ENCODE peak calls at places on chromosome 6, in five cellular contexts. J, M, F, Q and L are unnamed samples. For H3K36me3, the result is how much of the 10 kb centered on the place peaks cover.

GRCh38 chr6:44742201-44742600 is 354.7 kb downstream of the CDC5L start:
- DNase-seq in J (no peak), M (no peak), F (no peak), Q (no peak), L (peak)

GRCh38 chr6:302760-303159 is 10.5 kb downstream of the DUSP22 start:
- DNase-seq in J (no peak), M (no peak), F (no peak), Q (no peak), L (no peak)

GRCh38 chr6:154480144-154480639 is 30.3 kb downstream of the CNKSR3 start:
- DNase-seq in J (no peak), M (no peak), F (no peak), Q (no peak), L (no peak)

GRCh38 chr6:41591122-41591521 is 44.9 kb downstream of the FOXP4 start:
- DNase-seq in J (no peak), M (no peak), F (no peak), Q (no peak), L (no peak)

GRCh38 chr6:24658573-24659511 is 7.9 kb downstream of the TDP2 start:
- DNase-seq in J (no peak), M (no peak), F (peak), Q (no peak), L (peak)

GRCh38 chr6:43376551-43376981 is 7.1 kb upstream of the ZNF318 start:
- DNase-seq in J (no peak), M (peak), F (no peak), Q (no peak), L (no peak)

GRCh38 chr6:45513331-45513730 is 135.6 kb upstream of the SUPT3H start:
- DNase-seq in J (no peak), M (no peak), F (no peak), Q (no peak), L (peak)

GRCh38 chr6:169953686-169954085 is 202.3 kb downstream of the ERMARD start:
- DNase-seq in J (peak), M (no peak), F (no peak), Q (no peak), L (no peak)

GRCh38 chr6:108944058-108944457 is 95.8 kb downstream of the ARMC2 start:
- DNase-seq in J (no peak), M (no peak), F (no peak), Q (no peak), L (no peak)

GRCh38 chr6:107846262-107846795 is 22.2 kb upstream of the SCML4 start:
- DNase-seq in J (no peak), M (no peak), F (no peak), Q (no peak), L (no peak)

GRCh38 chr6:152063170-152063921 is 255.9 kb downstream of the ESR1 start:
- DNase-seq in J (no peak), M (no peak), F (no peak), Q (no peak), L (no peak)

GRCh38 chr6:148441454-148441911 is 98.8 kb downstream of the SASH1 start:
- DNase-seq in J (no peak), M (no peak), F (no peak), Q (peak), L (no peak)

GRCh38 chr6:141261016-141261671 is 871.6 kb upstream of the GJE1 start:
- DNase-seq in J (peak), M (no peak), F (no peak), Q (no peak), L (no peak)

GRCh38 chr6:11212625-11213024 is 19.8 kb downstream of the NEDD9 start:
- DNase-seq in J (no peak), M (no peak), F (no peak), Q (peak), L (no peak)
- TF ChIP-seq POLR2AphosphoS5 in J (no peak), M (no peak), F (no peak), Q (no peak), L (no peak)

GRCh38 chr6:158593670-158594069 is 33.8 kb downstream of the TMEM181 start:
- DNase-seq in J (no peak), M (no peak), F (no peak), Q (no peak), L (no peak)
- H3K36me3 ChIP-seq in J (half or more), M (under half), F (half or more), Q (under half), L (under half)

GRCh38 chr6:36442671-36443497 is at the start of the genes KCTD20 and PXT1:
- DNase-seq in J (peak), M (peak), F (peak), Q (peak), L (peak)
- TF ChIP-seq POLR2AphosphoS5 in J (peak), M (peak), F (peak), Q (peak), L (peak)

DNA sequence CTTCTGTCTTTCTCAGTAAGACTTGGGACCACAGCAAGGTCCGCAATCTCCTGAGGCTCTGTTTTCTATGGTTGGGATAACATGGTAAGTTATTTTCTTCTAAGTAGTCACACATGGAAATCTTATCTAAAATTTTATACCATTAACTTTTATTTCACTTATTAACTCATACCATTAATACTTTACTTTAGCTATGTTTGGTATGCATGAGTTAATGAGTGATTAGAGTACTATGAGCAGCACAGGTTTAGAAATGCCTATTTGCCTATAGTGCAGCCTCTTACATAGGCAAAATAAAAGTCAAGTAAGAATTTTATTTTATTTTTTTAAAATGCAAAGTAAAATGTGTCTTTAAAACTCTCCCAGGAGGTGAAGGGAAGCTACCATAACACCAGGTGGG is 27.3 kb downstream of the GINM1 start:
- DNase-seq in J (no peak), M (no peak), F (no peak), Q (no peak), L (no peak)
- H3K36me3 ChIP-seq in J (half or more), M (under half), F (half or more), Q (under half), L (under half)

GRCh38 chr6:21958428-21958827 is 338.4 kb downstream of the PRL start:
- DNase-seq in J (no peak), M (no peak), F (no peak), Q (peak), L (no peak)
- TF ChIP-seq POLR2AphosphoS5 in J (no peak), M (no peak), F (no peak), Q (no peak), L (no peak)